ENCODE peak calls at places on chromosome 22, in seven cellular contexts. One of them, this sample, is unnamed.

GRCh38 chr22:50697667-50698506 is 25.3 kb downstream of the SHANK3 start:
- DNase-seq in transverse colon: no peak
- DNase-seq in effector memory CD4-positive, alpha-beta T cell: no peak
- DNase-seq in substantia nigra: no peak
- DNase-seq in upper lobe of left lung: no peak
- DNase-seq in fibroblast of lung: no peak
- DNase-seq in H1: no peak
- DNase-seq in this sample: no peak

GRCh38 chr22:29842740-29843139 is 4.7 kb upstream of the ASCC2 start:
- DNase-seq in upper lobe of left lung: no peak
- DNase-seq in transverse colon: no peak
- DNase-seq in substantia nigra: no peak
- DNase-seq in H1: no peak
- DNase-seq in effector memory CD4-positive, alpha-beta T cell: no peak
- DNase-seq in fibroblast of lung: peak
- DNase-seq in this sample: no peak

GRCh38 chr22:23565288-23565941 is 14.7 kb downstream of the IGLL1 start:
- DNase-seq in transverse colon: peak
- DNase-seq in fibroblast of lung: no peak
- DNase-seq in effector memory CD4-positive, alpha-beta T cell: no peak
- DNase-seq in upper lobe of left lung: peak
- DNase-seq in H1: no peak
- DNase-seq in substantia nigra: no peak
- DNase-seq in this sample: peak

GRCh38 chr22:26770624-26771023 is 113.2 kb downstream of the MIAT start:
- DNase-seq in upper lobe of left lung: no peak
- DNase-seq in substantia nigra: no peak
- DNase-seq in fibroblast of lung: peak
- DNase-seq in effector memory CD4-positive, alpha-beta T cell: no peak
- DNase-seq in H1: no peak
- DNase-seq in transverse colon: no peak
- DNase-seq in this sample: no peak

GRCh38 chr22:31861226-31861840 is 83.0 kb upstream of the YWHAH start:
- DNase-seq in upper lobe of left lung: no peak
- DNase-seq in effector memory CD4-positive, alpha-beta T cell: no peak
- DNase-seq in fibroblast of lung: no peak
- DNase-seq in H1: no peak
- DNase-seq in substantia nigra: no peak
- DNase-seq in transverse colon: no peak
- DNase-seq in this sample: no peak

GRCh38 chr22:31286360-31287255 is 5.7 kb downstream of the PIK3IP1 start:
- DNase-seq in fibroblast of lung: no peak
- DNase-seq in effector memory CD4-positive, alpha-beta T cell: peak
- DNase-seq in transverse colon: peak
- DNase-seq in upper lobe of left lung: no peak
- DNase-seq in substantia nigra: no peak
- DNase-seq in H1: no peak
- DNase-seq in this sample: no peak

GRCh38 chr22:23796461-23796860 is 9.7 kb downstream of the SMARCB1 start:
- DNase-seq in fibroblast of lung: no peak
- DNase-seq in transverse colon: no peak
- DNase-seq in upper lobe of left lung: no peak
- DNase-seq in substantia nigra: no peak
- DNase-seq in H1: no peak
- DNase-seq in effector memory CD4-positive, alpha-beta T cell: no peak
- DNase-seq in this sample: no peak

GRCh38 chr22:31279821-31280496 is 12.3 kb downstream of the PIK3IP1 start:
- DNase-seq in fibroblast of lung: no peak
- DNase-seq in H1: no peak
- DNase-seq in effector memory CD4-positive, alpha-beta T cell: no peak
- DNase-seq in upper lobe of left lung: no peak
- DNase-seq in substantia nigra: no peak
- DNase-seq in transverse colon: no peak
- DNase-seq in this sample: no peak

GRCh38 chr22:30889268-30889995 is 79.1 kb downstream of the MORC2 start:
- DNase-seq in H1: no peak
- DNase-seq in upper lobe of left lung: no peak
- DNase-seq in effector memory CD4-positive, alpha-beta T cell: no peak
- DNase-seq in substantia nigra: no peak
- DNase-seq in transverse colon: no peak
- DNase-seq in fibroblast of lung: no peak
- DNase-seq in this sample: no peak

GRCh38 chr22:36026741-36027140 is 1.9 kb downstream of the RBFOX2 start:
- DNase-seq in fibroblast of lung: peak
- DNase-seq in effector memory CD4-positive, alpha-beta T cell: no peak
- DNase-seq in H1: no peak
- DNase-seq in upper lobe of left lung: no peak
- DNase-seq in substantia nigra: no peak
- DNase-seq in transverse colon: no peak
- DNase-seq in this sample: no peak

GRCh38 chr22:32765117-32765618 is 36.3 kb upstream of the TIMP3 start:
- DNase-seq in H1: no peak
- DNase-seq in upper lobe of left lung: no peak
- DNase-seq in substantia nigra: no peak
- DNase-seq in transverse colon: no peak
- DNase-seq in fibroblast of lung: peak
- DNase-seq in effector memory CD4-positive, alpha-beta T cell: no peak
- DNase-seq in this sample: no peak

GRCh38 chr22:48567213-48567975 is 1260.3 kb downstream of the BRD1 start:
- DNase-seq in effector memory CD4-positive, alpha-beta T cell: no peak
- DNase-seq in transverse colon: no peak
- DNase-seq in upper lobe of left lung: peak
- DNase-seq in fibroblast of lung: no peak
- DNase-seq in H1: no peak
- DNase-seq in substantia nigra: no peak
- DNase-seq in this sample: peak

GRCh38 chr22:29269731-29270474 is 1.8 kb downstream of the EWSR1 start:
- DNase-seq in transverse colon: no peak
- DNase-seq in substantia nigra: no peak
- DNase-seq in fibroblast of lung: peak
- DNase-seq in effector memory CD4-positive, alpha-beta T cell: no peak
- DNase-seq in upper lobe of left lung: no peak
- DNase-seq in H1: no peak
- DNase-seq in this sample: no peak

GRCh38 chr22:27670701-27671412 is 130.7 kb downstream of the MN1 start:
- DNase-seq in effector memory CD4-positive, alpha-beta T cell: no peak
- DNase-seq in H1: peak
- DNase-seq in fibroblast of lung: no peak
- DNase-seq in transverse colon: peak
- DNase-seq in substantia nigra: peak
- DNase-seq in upper lobe of left lung: peak
- DNase-seq in this sample: peak

GRCh38 chr22:42379961-42380537 is 52.2 kb downstream of the NFAM1 start:
- DNase-seq in upper lobe of left lung: no peak
- DNase-seq in substantia nigra: no peak
- DNase-seq in H1: no peak
- DNase-seq in fibroblast of lung: no peak
- DNase-seq in effector memory CD4-positive, alpha-beta T cell: no peak
- DNase-seq in transverse colon: no peak
- DNase-seq in this sample: no peak

GRCh38 chr22:36340621-36341020 is 47.1 kb downstream of the MYH9 start:
- DNase-seq in fibroblast of lung: no peak
- DNase-seq in H1: no peak
- DNase-seq in upper lobe of left lung: no peak
- DNase-seq in transverse colon: no peak
- DNase-seq in effector memory CD4-positive, alpha-beta T cell: no peak
- DNase-seq in substantia nigra: no peak
- DNase-seq in this sample: peak

GRCh38 chr22:20741634-20742581 is 32.0 kb upstream of the SERPIND1 start:
- DNase-seq in transverse colon: peak
- DNase-seq in H1: no peak
- DNase-seq in effector memory CD4-positive, alpha-beta T cell: no peak
- DNase-seq in substantia nigra: no peak
- DNase-seq in fibroblast of lung: peak
- DNase-seq in upper lobe of left lung: no peak
- DNase-seq in this sample: peak

GRCh38 chr22:47327241-47327640 is 564.8 kb downstream of the TBC1D22A start:
- DNase-seq in H1: no peak
- DNase-seq in upper lobe of left lung: peak
- DNase-seq in fibroblast of lung: no peak
- DNase-seq in transverse colon: no peak
- DNase-seq in substantia nigra: no peak
- DNase-seq in effector memory CD4-positive, alpha-beta T cell: no peak
- DNase-seq in this sample: no peak

GRCh38 chr22:19287889-19288288 is 3.6 kb downstream of the CLTCL1 start:
- DNase-seq in transverse colon: no peak
- DNase-seq in fibroblast of lung: peak
- DNase-seq in substantia nigra: no peak
- DNase-seq in effector memory CD4-positive, alpha-beta T cell: no peak
- DNase-seq in upper lobe of left lung: no peak
- DNase-seq in H1: no peak
- DNase-seq in this sample: no peak

GRCh38 chr22:49626361-49627216 is 201.1 kb downstream of the BRD1 start:
- DNase-seq in H1: no peak
- DNase-seq in effector memory CD4-positive, alpha-beta T cell: no peak
- DNase-seq in fibroblast of lung: no peak
- DNase-seq in upper lobe of left lung: peak
- DNase-seq in transverse colon: no peak
- DNase-seq in substantia nigra: no peak
- DNase-seq in this sample: no peak
- H3K27ac ChIP-seq in H1: no peak
- H3K27ac ChIP-seq in effector memory CD4-positive, alpha-beta T cell: no peak
- H3K27ac ChIP-seq in fibroblast of lung: no peak
- H3K27ac ChIP-seq in upper lobe of left lung: no peak
- H3K27ac ChIP-seq in transverse colon: no peak
- H3K27ac ChIP-seq in substantia nigra: no peak
- H3K27ac ChIP-seq in this sample: no peak

GRCh38 chr22:38739300-38740055 is 16.3 kb downstream of the SUN2 start:
- DNase-seq in upper lobe of left lung: no peak
- DNase-seq in transverse colon: no peak
- DNase-seq in substantia nigra: no peak
- DNase-seq in H1: no peak
- DNase-seq in fibroblast of lung: no peak
- DNase-seq in effector memory CD4-positive, alpha-beta T cell: no peak
- DNase-seq in this sample: no peak
- H3K27ac ChIP-seq in upper lobe of left lung: no peak
- H3K27ac ChIP-seq in transverse colon: no peak
- H3K27ac ChIP-seq in substantia nigra: peak
- H3K27ac ChIP-seq in H1: no peak
- H3K27ac ChIP-seq in fibroblast of lung: no peak
- H3K27ac ChIP-seq in effector memory CD4-positive, alpha-beta T cell: peak
- H3K27ac ChIP-seq in this sample: no peak

GRCh38 chr22:17786435-17787158 is 12.3 kb upstream of the BID start:
- DNase-seq in substantia nigra: peak
- DNase-seq in upper lobe of left lung: no peak
- DNase-seq in effector memory CD4-positive, alpha-beta T cell: no peak
- DNase-seq in transverse colon: peak
- DNase-seq in H1: no peak
- DNase-seq in fibroblast of lung: peak
- DNase-seq in this sample: peak

GRCh38 chr22:17785185-17786184 is 11.2 kb upstream of the BID start:
- DNase-seq in fibroblast of lung: no peak
- DNase-seq in substantia nigra: peak
- DNase-seq in effector memory CD4-positive, alpha-beta T cell: peak
- DNase-seq in upper lobe of left lung: peak
- DNase-seq in transverse colon: peak
- DNase-seq in H1: peak
- DNase-seq in this sample: peak

GRCh38 chr22:17788023-17788330 is 13.7 kb upstream of the BID start:
- DNase-seq in transverse colon: no peak
- DNase-seq in fibroblast of lung: no peak
- DNase-seq in substantia nigra: no peak
- DNase-seq in H1: no peak
- DNase-seq in effector memory CD4-positive, alpha-beta T cell: no peak
- DNase-seq in upper lobe of left lung: no peak
- DNase-seq in this sample: no peak

GRCh38 chr22:17788528-17789378 is 14.5 kb upstream of the BID start:
- DNase-seq in substantia nigra: no peak
- DNase-seq in H1: no peak
- DNase-seq in transverse colon: no peak
- DNase-seq in effector memory CD4-positive, alpha-beta T cell: no peak
- DNase-seq in upper lobe of left lung: peak
- DNase-seq in fibroblast of lung: no peak
- DNase-seq in this sample: no peak

GRCh38 chr22:17787159-17788022 is 13.1 kb upstream of the BID start:
- DNase-seq in substantia nigra: no peak
- DNase-seq in upper lobe of left lung: no peak
- DNase-seq in effector memory CD4-positive, alpha-beta T cell: no peak
- DNase-seq in transverse colon: no peak
- DNase-seq in fibroblast of lung: peak
- DNase-seq in H1: no peak
- DNase-seq in this sample: no peak
- H3K27ac ChIP-seq in substantia nigra: peak
- H3K27ac ChIP-seq in upper lobe of left lung: peak
- H3K27ac ChIP-seq in effector memory CD4-positive, alpha-beta T cell: no peak
- H3K27ac ChIP-seq in transverse colon: peak
- H3K27ac ChIP-seq in fibroblast of lung: no peak
- H3K27ac ChIP-seq in H1: no peak
- H3K27ac ChIP-seq in this sample: peak

DNA sequence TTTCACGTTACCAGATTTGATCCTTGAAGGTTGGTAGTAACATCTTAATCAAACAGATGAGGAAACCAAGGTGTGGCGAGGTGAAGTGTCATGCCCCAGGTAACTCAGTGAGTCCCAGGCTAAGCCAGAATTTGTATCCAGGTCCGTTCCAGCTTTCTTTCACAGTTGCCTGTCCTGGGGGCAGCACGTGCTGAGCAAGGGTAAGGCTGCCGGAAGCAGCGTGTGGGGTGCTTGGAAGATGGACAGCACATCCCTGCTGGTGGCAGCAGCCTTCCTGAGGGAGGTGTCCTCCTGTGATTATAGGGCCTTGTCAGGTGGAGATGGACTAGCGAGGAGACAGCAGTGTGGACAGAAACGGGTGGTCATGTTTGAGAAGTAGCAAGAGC is 50.9 kb downstream of the TRIOBP start:
- DNase-seq in transverse colon: no peak
- DNase-seq in upper lobe of left lung: no peak
- DNase-seq in effector memory CD4-positive, alpha-beta T cell: no peak
- DNase-seq in H1: no peak
- DNase-seq in fibroblast of lung: no peak
- DNase-seq in substantia nigra: no peak
- DNase-seq in this sample: no peak
- H3K27ac ChIP-seq in transverse colon: peak
- H3K27ac ChIP-seq in upper lobe of left lung: peak
- H3K27ac ChIP-seq in effector memory CD4-positive, alpha-beta T cell: no peak
- H3K27ac ChIP-seq in H1: no peak
- H3K27ac ChIP-seq in fibroblast of lung: peak
- H3K27ac ChIP-seq in substantia nigra: no peak
- H3K27ac ChIP-seq in this sample: no peak